ENCODE peak calls at places on chromosomes 11 and 22, in nine cellular contexts. Q is astrocyte of the spinal cord; L is Right ventricle myocardium superior; O is activated CD4-positive, alpha-beta T cell treated with anti-CD3 and anti-CD28 coated beads for 24 hours; J is left kidney; V is hypothalamus; H is body of pancreas; Y is thyroid gland; W is A172. F is an unnamed sample.

GRCh38 chr22:43439368-43440102 is 27.7 kb downstream of the MPPED1 start:
- DNase-seq in O (no peak), V (no peak), Y (no peak), W (no peak), L (no peak), Q (no peak), J (peak), H (no peak), F (no peak)

GRCh38 chr11:46183819-46184218 is 62.6 kb upstream of the PHF21A start:
- DNase-seq in W (no peak), J (no peak), H (no peak), V (no peak), Y (no peak), Q (peak), L (no peak), O (no peak), F (no peak)

GRCh38 chr11:33912405-33913361 is 20.8 kb upstream of the LMO2 start:
- DNase-seq in Q (peak), W (peak), O (no peak), H (no peak), V (no peak), L (peak), J (peak), Y (no peak), F (no peak)

GRCh38 chr11:67415501-67416304 is at the start of gene CARNS1:
- DNase-seq in Y (peak), L (no peak), W (no peak), O (no peak), Q (no peak), J (peak), H (peak), V (peak), F (peak)

GRCh38 chr22:50702261-50702671 is 29.6 kb downstream of the SHANK3 start:
- DNase-seq in Q (no peak), Y (no peak), O (no peak), H (no peak), V (no peak), L (no peak), J (no peak), W (no peak), F (peak)

GRCh38 chr22:44712156-44712555 is 10.2 kb downstream of the PRR5 start:
- DNase-seq in Y (no peak), W (no peak), J (no peak), O (no peak), V (peak), L (no peak), Q (no peak), H (no peak), F (no peak)

GRCh38 chr11:10824888-10825287 is 16.2 kb upstream of the EIF4G2 start:
- DNase-seq in O (no peak), J (no peak), V (no peak), Y (no peak), L (no peak), H (no peak), W (no peak), Q (no peak), F (no peak)

GRCh38 chr11:27497284-27497866 is 9.2 kb downstream of the LIN7C start:
- DNase-seq in H (no peak), V (no peak), Q (peak), O (no peak), J (peak), L (no peak), W (peak), Y (no peak), F (no peak)

GRCh38 chr11:85844439-85845051 is 10.6 kb upstream of the CCDC83 start:
- DNase-seq in L (no peak), H (peak), Y (no peak), V (no peak), O (no peak), J (no peak), Q (no peak), W (peak), F (no peak)

GRCh38 chr11:70611166-70611565 is 212.8 kb downstream of the CTTN start:
- DNase-seq in Q (no peak), W (no peak), H (no peak), J (no peak), Y (no peak), L (no peak), V (no peak), O (no peak), F (no peak)

GRCh38 chr11:3049430-3050243 is 7.6 kb downstream of the CARS1 start:
- DNase-seq in J (no peak), Q (peak), O (peak), H (peak), W (peak), V (peak), L (peak), Y (peak), F (no peak)

GRCh38 chr11:19711911-19712280 is 741 bp upstream of the NAV2 start:
- DNase-seq in O (no peak), Y (peak), L (no peak), W (no peak), J (no peak), V (no peak), Q (no peak), H (no peak), F (peak)

GRCh38 chr22:38843201-38843715 is 570 bp downstream of the NPTXR start:
- DNase-seq in H (peak), O (no peak), Q (peak), Y (peak), J (peak), W (no peak), V (peak), L (peak), F (peak)

GRCh38 chr22:19708323-19709011 is 5.8 kb upstream of the SEPTIN5 start:
- DNase-seq in Y (peak), Q (no peak), J (no peak), O (no peak), V (no peak), H (no peak), L (peak), W (no peak), F (peak)

GRCh38 chr11:132379540-132379939 is 1009.1 kb downstream of the NTM start:
- DNase-seq in W (no peak), O (no peak), Q (no peak), J (no peak), L (no peak), Y (no peak), V (no peak), H (no peak), F (no peak)

GRCh38 chr11:101862410-101863233 is 52.2 kb upstream of the CEP126 start:
- DNase-seq in O (no peak), H (no peak), Q (peak), L (no peak), V (no peak), J (peak), W (peak), Y (peak), F (peak)

GRCh38 chr22:34301569-34301968 is 381.3 kb upstream of the LARGE1 start:
- DNase-seq in O (no peak), J (no peak), Q (no peak), L (no peak), H (no peak), Y (no peak), W (no peak), V (no peak), F (no peak)

GRCh38 chr11:78831571-78831970 is 256.9 kb upstream of the NARS2 start:
- DNase-seq in Y (no peak), L (no peak), W (no peak), J (no peak), O (no peak), Q (no peak), H (no peak), V (no peak), F (no peak)

GRCh38 chr11:7056828-7057513 is 31.8 kb upstream of the RBMXL2 start:
- DNase-seq in L (no peak), J (no peak), W (no peak), Q (no peak), V (no peak), Y (no peak), O (no peak), H (no peak), F (no peak)